ENCODE peak calls at places on chromosome 15, in five cellular contexts. One of them, this sample, is unnamed.

GRCh38 chr15:67101981-67102929 is 36.9 kb downstream of the SMAD3 start:
- DNase-seq in activated gamma-delta T cell treated with Interleukin-2 at 50 U/mL for 16 hours: peak; percentile 59
- DNase-seq in esophagus squamous epithelium: no peak
- DNase-seq in SK-N-SH: no peak
- DNase-seq in GM20000: peak; percentile 67
- DNase-seq in this sample: no peak

GRCh38 chr15:74535388-74536084 is 5.5 kb upstream of the ARID3B start:
- DNase-seq in activated gamma-delta T cell treated with Interleukin-2 at 50 U/mL for 16 hours: no peak
- DNase-seq in esophagus squamous epithelium: no peak
- DNase-seq in SK-N-SH: no peak
- DNase-seq in GM20000: no peak
- DNase-seq in this sample: no peak

GRCh38 chr15:52100807-52101206 is 11.8 kb downstream of the BCL2L10 start:
- DNase-seq in activated gamma-delta T cell treated with Interleukin-2 at 50 U/mL for 16 hours: no peak
- DNase-seq in esophagus squamous epithelium: no peak
- DNase-seq in SK-N-SH: no peak
- DNase-seq in GM20000: no peak
- DNase-seq in this sample: peak; percentile 89

GRCh38 chr15:35279811-35280210 is 194.7 kb upstream of the NANOGP8 start:
- DNase-seq in activated gamma-delta T cell treated with Interleukin-2 at 50 U/mL for 16 hours: no peak
- DNase-seq in esophagus squamous epithelium: no peak
- DNase-seq in SK-N-SH: no peak
- DNase-seq in GM20000: no peak
- DNase-seq in this sample: no peak

GRCh38 chr15:95684693-95685115 is 645.8 kb upstream of the NR2F2 start:
- DNase-seq in activated gamma-delta T cell treated with Interleukin-2 at 50 U/mL for 16 hours: no peak
- DNase-seq in esophagus squamous epithelium: no peak
- DNase-seq in SK-N-SH: no peak
- DNase-seq in GM20000: no peak
- DNase-seq in this sample: no peak

GRCh38 chr15:74870496-74871213 is 2.5 kb downstream of the SCAMP2 start:
- DNase-seq in activated gamma-delta T cell treated with Interleukin-2 at 50 U/mL for 16 hours: no peak
- DNase-seq in esophagus squamous epithelium: no peak
- DNase-seq in SK-N-SH: no peak
- DNase-seq in GM20000: no peak
- DNase-seq in this sample: no peak

GRCh38 chr15:58875343-58875742 is 58.1 kb downstream of the SLTM start:
- DNase-seq in activated gamma-delta T cell treated with Interleukin-2 at 50 U/mL for 16 hours: no peak
- DNase-seq in esophagus squamous epithelium: no peak
- DNase-seq in SK-N-SH: no peak
- DNase-seq in GM20000: no peak
- DNase-seq in this sample: no peak

GRCh38 chr15:96052154-96052553 is 278.3 kb upstream of the NR2F2 start:
- DNase-seq in activated gamma-delta T cell treated with Interleukin-2 at 50 U/mL for 16 hours: no peak
- DNase-seq in esophagus squamous epithelium: no peak
- DNase-seq in SK-N-SH: no peak
- DNase-seq in GM20000: no peak
- DNase-seq in this sample: no peak

GRCh38 chr15:80779658-80780415 is 667 bp downstream of the CEMIP start:
- DNase-seq in activated gamma-delta T cell treated with Interleukin-2 at 50 U/mL for 16 hours: no peak
- DNase-seq in esophagus squamous epithelium: no peak
- DNase-seq in SK-N-SH: peak; percentile 74
- DNase-seq in GM20000: no peak
- DNase-seq in this sample: no peak

GRCh38 chr15:43238691-43239131 is 17.9 kb upstream of the EPB42 start:
- DNase-seq in activated gamma-delta T cell treated with Interleukin-2 at 50 U/mL for 16 hours: no peak
- DNase-seq in esophagus squamous epithelium: no peak
- DNase-seq in SK-N-SH: no peak
- DNase-seq in GM20000: no peak
- DNase-seq in this sample: no peak

GRCh38 chr15:82847703-82848102 is 38.3 kb downstream of the WHAMM start:
- DNase-seq in activated gamma-delta T cell treated with Interleukin-2 at 50 U/mL for 16 hours: no peak
- DNase-seq in esophagus squamous epithelium: no peak
- DNase-seq in SK-N-SH: no peak
- DNase-seq in GM20000: no peak
- DNase-seq in this sample: peak; percentile 71

GRCh38 chr15:40582726-40583246 is 11.3 kb upstream of the KNL1 start:
- DNase-seq in activated gamma-delta T cell treated with Interleukin-2 at 50 U/mL for 16 hours: no peak
- DNase-seq in esophagus squamous epithelium: no peak
- DNase-seq in SK-N-SH: no peak
- DNase-seq in GM20000: no peak
- DNase-seq in this sample: no peak

GRCh38 chr15:79408041-79408440 is 24.1 kb upstream of the MINAR1 start:
- DNase-seq in activated gamma-delta T cell treated with Interleukin-2 at 50 U/mL for 16 hours: no peak
- DNase-seq in esophagus squamous epithelium: no peak
- DNase-seq in SK-N-SH: no peak
- DNase-seq in GM20000: no peak
- DNase-seq in this sample: no peak

GRCh38 chr15:72196409-72197044 is 1.1 kb downstream of the GRAMD2A start:
- DNase-seq in activated gamma-delta T cell treated with Interleukin-2 at 50 U/mL for 16 hours: no peak
- DNase-seq in esophagus squamous epithelium: no peak
- DNase-seq in SK-N-SH: no peak
- DNase-seq in GM20000: peak; percentile 48
- DNase-seq in this sample: no peak

GRCh38 chr15:100234158-100235029 is 107.4 kb downstream of the ADAMTS17 start:
- DNase-seq in activated gamma-delta T cell treated with Interleukin-2 at 50 U/mL for 16 hours: no peak
- DNase-seq in esophagus squamous epithelium: no peak
- DNase-seq in SK-N-SH: no peak
- DNase-seq in GM20000: no peak
- DNase-seq in this sample: no peak

GRCh38 chr15:65533057-65533752 is 2.9 kb downstream of the HACD3 start:
- DNase-seq in activated gamma-delta T cell treated with Interleukin-2 at 50 U/mL for 16 hours: no peak
- DNase-seq in esophagus squamous epithelium: no peak
- DNase-seq in SK-N-SH: no peak
- DNase-seq in GM20000: no peak
- DNase-seq in this sample: no peak

GRCh38 chr15:64017591-64018163 is 28.6 kb downstream of the DAPK2 start:
- DNase-seq in activated gamma-delta T cell treated with Interleukin-2 at 50 U/mL for 16 hours: no peak
- DNase-seq in esophagus squamous epithelium: no peak
- DNase-seq in SK-N-SH: no peak
- DNase-seq in GM20000: no peak
- DNase-seq in this sample: no peak

GRCh38 chr15:37980010-37980409 is 45.6 kb downstream of the TMCO5A start:
- DNase-seq in activated gamma-delta T cell treated with Interleukin-2 at 50 U/mL for 16 hours: no peak
- DNase-seq in esophagus squamous epithelium: no peak
- DNase-seq in SK-N-SH: no peak
- DNase-seq in GM20000: no peak
- DNase-seq in this sample: no peak

GRCh38 chr15:74036271-74037170 is 42.0 kb downstream of the PML start:
- DNase-seq in activated gamma-delta T cell treated with Interleukin-2 at 50 U/mL for 16 hours: no peak
- DNase-seq in esophagus squamous epithelium: no peak
- DNase-seq in SK-N-SH: peak; percentile 76
- DNase-seq in GM20000: no peak
- DNase-seq in this sample: peak; percentile 85

GRCh38 chr15:62324382-62324781 is 159.3 kb upstream of the C2CD4B start:
- DNase-seq in activated gamma-delta T cell treated with Interleukin-2 at 50 U/mL for 16 hours: no peak
- DNase-seq in esophagus squamous epithelium: no peak
- DNase-seq in SK-N-SH: no peak
- DNase-seq in GM20000: no peak
- DNase-seq in this sample: no peak

GRCh38 chr15:63918901-63919348 is 85.2 kb upstream of the HERC1 start:
- DNase-seq in activated gamma-delta T cell treated with Interleukin-2 at 50 U/mL for 16 hours: no peak
- DNase-seq in esophagus squamous epithelium: no peak
- DNase-seq in SK-N-SH: no peak
- DNase-seq in GM20000: no peak
- DNase-seq in this sample: no peak